ENCODE peak calls at places on chromosomes 4 and X, in ten cellular contexts. R is dorsolateral prefrontal cortex; M is CD4-positive, CD25-positive, alpha-beta regulatory T cell; G is brain microvascular endothelial cell; Z is effector memory CD4-positive, alpha-beta T cell; C is heart left ventricle; O is colonic mucosa; V is thyroid gland; U is heart right ventricle; Q is A549. I is an unnamed sample.
A peak's percentile ranks its signal among the peaks of the same experiment; 100 is the strongest.

GRCh38 chr4:85938062-85938461 is 421.8 kb downstream of the MAPK10 start:
- DNase-seq in U (no peak), V (no peak), C (no peak), Q (no peak), R (no peak), O (peak; percentile 24), G (no peak), Z (no peak), M (no peak), I (no peak)

GRCh38 chrX:154056739-154057367 is 37.2 kb upstream of the IRAK1 start:
- DNase-seq in V (no peak), G (no peak), U (no peak), R (no peak), Q (peak; percentile 33), O (no peak), C (no peak), Z (no peak), M (no peak), I (peak; percentile 5)

GRCh38 chr4:113116414-113117345 is 67.2 kb downstream of the ANK2 start:
- DNase-seq in R (peak; percentile 71), C (no peak), Z (no peak), Q (no peak), O (no peak), V (peak; percentile 46), M (no peak), G (no peak), U (no peak), I (no peak)

GRCh38 chrX:133661962-133662839 is 246.9 kb upstream of the GPC4 start:
- DNase-seq in R (no peak), V (no peak), U (no peak), Q (no peak), M (no peak), C (no peak), G (no peak), O (no peak), Z (no peak), I (no peak)

GRCh38 chrX:106952988-106953387 is 32.8 kb downstream of the CLDN2 start:
- DNase-seq in O (no peak), G (no peak), C (no peak), V (no peak), M (no peak), Z (no peak), R (no peak), U (no peak), Q (peak; percentile 32), I (no peak)

GRCh38 chrX:139639253-139639652 is 68.7 kb downstream of the MCF2 start:
- DNase-seq in R (peak; percentile 69), M (no peak), O (no peak), Z (no peak), G (no peak), Q (no peak), V (peak; percentile 3), C (no peak), U (no peak), I (no peak)

GRCh38 chrX:107672955-107673378 is 44.7 kb downstream of the PRPS1 start:
- DNase-seq in U (peak; percentile 72), Z (peak; percentile 73), G (peak; percentile 80), O (peak; percentile 79), V (peak; percentile 84), C (peak; percentile 55), Q (peak; percentile 86), M (peak; percentile 68), R (peak; percentile 42), I (peak; percentile 78)

GRCh38 chrX:31293409-31293808 is 221.6 kb upstream of the FTHL17 start:
- DNase-seq in U (no peak), Q (no peak), C (no peak), G (no peak), M (no peak), O (no peak), V (no peak), R (no peak), Z (no peak), I (no peak)

GRCh38 chr4:188399834-188400233 is 260.6 kb downstream of the TRIML1 start:
- DNase-seq in U (no peak), O (no peak), Q (no peak), V (no peak), R (no peak), G (no peak), Z (no peak), M (no peak), C (no peak), I (no peak)

GRCh38 chr4:112910109-112910736 is 139.2 kb upstream of the ANK2 start:
- DNase-seq in M (no peak), R (no peak), U (no peak), Q (no peak), O (no peak), G (peak; percentile 47), Z (no peak), V (peak; percentile 12), C (no peak), I (no peak)

GRCh38 chrX:153722704-153723350 is 1.4 kb downstream of the BCAP31 start:
- DNase-seq in V (no peak), G (no peak), U (no peak), R (no peak), C (no peak), Q (no peak), M (no peak), Z (no peak), O (no peak), I (no peak)

GRCh38 chr4:32569844-32570243 is 1849.7 kb downstream of the PCDH7 start:
- DNase-seq in Q (no peak), O (no peak), Z (no peak), U (no peak), M (no peak), C (no peak), V (no peak), G (peak; percentile 34), R (no peak), I (no peak)

GRCh38 chr4:54959656-54960055 is 165.7 kb downstream of the KDR start:
- DNase-seq in R (no peak), M (no peak), U (no peak), Z (no peak), C (no peak), V (no peak), O (no peak), Q (no peak), G (peak; percentile 85), I (no peak)

GRCh38 chrX:133702230-133702629 is 283.2 kb downstream of the GPC3 start:
- DNase-seq in O (no peak), G (no peak), U (no peak), Q (no peak), Z (no peak), V (no peak), C (no peak), M (no peak), R (no peak), I (no peak)

GRCh38 chrX:7054219-7055206 is 93.0 kb upstream of the STS start:
- DNase-seq in M (no peak), C (no peak), R (no peak), Q (no peak), Z (no peak), O (no peak), G (no peak), V (no peak), U (no peak), I (no peak)
- H3K27ac ChIP-seq in M (no peak overlapping the region), C (no peak overlapping the region), R (no peak overlapping the region), Q (no peak overlapping the region), Z (no peak overlapping the region), O (peak overlapping the region; percentile 58), G (no peak overlapping the region), V (no peak overlapping the region), U (no peak overlapping the region), I (no peak overlapping the region)

DNA sequence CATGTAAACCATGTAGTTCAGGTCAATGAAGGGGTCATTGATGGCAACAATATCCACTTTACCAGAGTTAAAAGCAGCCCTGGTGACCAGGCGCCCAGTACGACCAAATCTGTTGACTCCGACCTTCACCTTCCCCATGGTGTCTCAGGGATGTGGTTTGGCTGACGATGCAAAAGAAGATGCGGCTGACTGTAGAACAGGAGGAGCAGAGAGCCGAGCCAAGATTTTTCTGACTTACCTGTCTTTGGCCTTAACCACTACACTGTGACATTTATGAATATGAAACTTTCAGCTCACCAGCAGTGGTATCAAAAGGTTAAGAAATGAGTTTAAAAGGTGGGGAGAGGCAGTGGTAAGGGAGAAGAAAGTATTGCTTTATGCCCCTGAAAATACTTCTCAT is 309.8 kb downstream of the BCOR start:
- DNase-seq in V (no peak), U (no peak), O (no peak), G (no peak), C (no peak), Z (no peak), Q (no peak), R (no peak), M (no peak), I (no peak)
- H3K27ac ChIP-seq in V (no peak overlapping the region), U (no peak overlapping the region), O (no peak overlapping the region), G (no peak overlapping the region), C (no peak overlapping the region), Z (no peak overlapping the region), Q (no peak overlapping the region), R (no peak overlapping the region), M (no peak overlapping the region), I (no peak overlapping the region)

GRCh38 chr4:142354794-142355416 is 491.2 kb downstream of the INPP4B start:
- DNase-seq in R (no peak), C (no peak), Z (no peak), V (no peak), O (no peak), M (no peak), Q (no peak), G (no peak), U (no peak), I (no peak)

GRCh38 chr4:142354041-142354440 is 492.1 kb downstream of the INPP4B start:
- DNase-seq in M (no peak), V (no peak), C (no peak), Z (no peak), R (no peak), O (no peak), G (no peak), U (no peak), Q (no peak), I (no peak)

GRCh38 chr4:142356797-142357196 is 489.3 kb downstream of the INPP4B start:
- DNase-seq in U (no peak), V (no peak), G (no peak), O (no peak), Q (no peak), R (no peak), Z (no peak), C (no peak), M (no peak), I (no peak)

GRCh38 chr4:142355417-142355930 is 490.6 kb downstream of the INPP4B start:
- DNase-seq in O (no peak), M (no peak), V (no peak), Z (no peak), Q (no peak), G (no peak), R (no peak), U (no peak), C (no peak), I (no peak)

GRCh38 chr4:142356118-142356759 is 489.9 kb downstream of the INPP4B start:
- DNase-seq in Z (no peak), Q (no peak), M (no peak), U (no peak), O (no peak), G (no peak), C (no peak), V (no peak), R (no peak), I (no peak)
- H3K27ac ChIP-seq in Z (peak overlapping the region; percentile 65), Q (no peak overlapping the region), M (peak overlapping the region; percentile 79), U (no peak overlapping the region), O (no peak overlapping the region), G (no peak overlapping the region), C (no peak overlapping the region), V (no peak overlapping the region), R (no peak overlapping the region), I (no peak overlapping the region)

DNA sequence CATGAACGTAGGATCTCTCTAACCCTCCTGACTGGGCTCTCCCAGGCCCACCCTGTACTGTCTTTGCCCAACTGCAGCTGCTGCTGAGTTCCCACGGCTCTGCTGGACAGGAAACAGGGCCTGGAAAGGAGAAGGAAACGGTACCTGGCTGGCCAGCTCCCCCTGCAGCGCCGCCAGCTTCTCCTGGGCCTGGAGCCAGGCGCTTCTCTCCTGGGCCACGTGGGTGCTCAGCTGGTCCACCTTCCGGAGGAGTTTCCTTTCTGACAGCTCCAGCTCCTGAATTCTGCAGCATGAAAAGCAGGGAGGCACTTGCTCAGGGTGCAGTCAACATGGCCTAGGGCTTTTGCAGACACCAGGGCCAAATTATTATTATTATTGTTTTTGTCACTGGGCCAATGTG is 6.5 kb downstream of the C4orf50 start:
- DNase-seq in O (no peak), M (no peak), Z (no peak), U (no peak), C (peak; percentile 35), V (peak; percentile 91), G (no peak), R (peak; percentile 77), Q (no peak), I (no peak)
- H3K27ac ChIP-seq in O (no peak overlapping the region), M (no peak overlapping the region), Z (no peak overlapping the region), U (no peak overlapping the region), C (no peak overlapping the region), V (no peak overlapping the region), G (no peak overlapping the region), R (no peak overlapping the region), Q (no peak overlapping the region), I (no peak overlapping the region)

I was measured in aorta.